ENCODE peak calls at places on chromosomes 11 and 22, in six cellular contexts. One of them, this sample, is unnamed.

GRCh38 chr11:126308271-126308671 is 4.4 kb downstream of the DCPS start:
- DNase-seq in HCT116: no peak
- DNase-seq in tibial nerve: no peak
- DNase-seq in upper lobe of left lung: no peak
- DNase-seq in endothelial cell of umbilical vein: no peak
- DNase-seq in body of pancreas: no peak
- DNase-seq in this sample: no peak

GRCh38 chr11:113178671-113179070 is 135.7 kb upstream of the TTC12 start:
- DNase-seq in HCT116: no peak
- DNase-seq in tibial nerve: no peak
- DNase-seq in upper lobe of left lung: no peak
- DNase-seq in endothelial cell of umbilical vein: no peak
- DNase-seq in body of pancreas: no peak
- DNase-seq in this sample: no peak

GRCh38 chr11:12640926-12641849 is 33.0 kb upstream of the TEAD1 start:
- DNase-seq in HCT116: no peak
- DNase-seq in tibial nerve: no peak
- DNase-seq in upper lobe of left lung: no peak
- DNase-seq in endothelial cell of umbilical vein: no peak
- DNase-seq in body of pancreas: no peak
- DNase-seq in this sample: no peak

GRCh38 chr11:47186937-47187681 is 875 bp upstream of the PACSIN3 start:
- DNase-seq in HCT116: no peak
- DNase-seq in tibial nerve: peak
- DNase-seq in upper lobe of left lung: peak
- DNase-seq in endothelial cell of umbilical vein: peak
- DNase-seq in body of pancreas: peak
- DNase-seq in this sample: no peak

GRCh38 chr11:9858822-9859221 is 194.9 kb downstream of the SWAP70 start:
- DNase-seq in HCT116: no peak
- DNase-seq in tibial nerve: no peak
- DNase-seq in upper lobe of left lung: no peak
- DNase-seq in endothelial cell of umbilical vein: peak
- DNase-seq in body of pancreas: no peak
- DNase-seq in this sample: no peak

GRCh38 chr11:74646215-74646614 is 53.8 kb downstream of the POLD3 start:
- DNase-seq in HCT116: no peak
- DNase-seq in tibial nerve: no peak
- DNase-seq in upper lobe of left lung: no peak
- DNase-seq in endothelial cell of umbilical vein: no peak
- DNase-seq in body of pancreas: no peak
- DNase-seq in this sample: no peak

GRCh38 chr11:117907276-117908110 is 21.7 kb downstream of the TMPRSS13 start:
- DNase-seq in HCT116: peak
- DNase-seq in tibial nerve: peak
- DNase-seq in upper lobe of left lung: peak
- DNase-seq in endothelial cell of umbilical vein: peak
- DNase-seq in body of pancreas: peak
- DNase-seq in this sample: peak

GRCh38 chr22:48705159-48705916 is 1122.3 kb downstream of the BRD1 start:
- DNase-seq in HCT116: no peak
- DNase-seq in tibial nerve: no peak
- DNase-seq in upper lobe of left lung: peak
- DNase-seq in endothelial cell of umbilical vein: no peak
- DNase-seq in body of pancreas: no peak
- DNase-seq in this sample: no peak

GRCh38 chr22:48106715-48107259 is 1344.3 kb downstream of the TBC1D22A start:
- DNase-seq in HCT116: no peak
- DNase-seq in tibial nerve: no peak
- DNase-seq in upper lobe of left lung: no peak
- DNase-seq in endothelial cell of umbilical vein: no peak
- DNase-seq in body of pancreas: no peak
- DNase-seq in this sample: no peak

GRCh38 chr22:40036591-40037225 is 42.0 kb downstream of the FAM83F start:
- DNase-seq in HCT116: peak
- DNase-seq in tibial nerve: no peak
- DNase-seq in upper lobe of left lung: no peak
- DNase-seq in endothelial cell of umbilical vein: peak
- DNase-seq in body of pancreas: peak
- DNase-seq in this sample: no peak

GRCh38 chr11:22304337-22304961 is 33.7 kb upstream of the SLC17A6 start:
- DNase-seq in HCT116: peak
- DNase-seq in tibial nerve: no peak
- DNase-seq in upper lobe of left lung: no peak
- DNase-seq in endothelial cell of umbilical vein: peak
- DNase-seq in body of pancreas: no peak
- DNase-seq in this sample: no peak

GRCh38 chr11:86524603-86525352 is 147.6 kb downstream of the ME3 start:
- DNase-seq in HCT116: peak
- DNase-seq in tibial nerve: no peak
- DNase-seq in upper lobe of left lung: no peak
- DNase-seq in endothelial cell of umbilical vein: peak
- DNase-seq in body of pancreas: no peak
- DNase-seq in this sample: no peak

GRCh38 chr11:108616549-108616948 is 23.0 kb upstream of the EXPH5 start:
- DNase-seq in HCT116: peak
- DNase-seq in tibial nerve: no peak
- DNase-seq in upper lobe of left lung: no peak
- DNase-seq in endothelial cell of umbilical vein: peak
- DNase-seq in body of pancreas: no peak
- DNase-seq in this sample: no peak

GRCh38 chr22:25067851-25068421 is 115.4 kb downstream of the KIAA1671 start:
- DNase-seq in HCT116: no peak
- DNase-seq in tibial nerve: no peak
- DNase-seq in upper lobe of left lung: peak
- DNase-seq in endothelial cell of umbilical vein: no peak
- DNase-seq in body of pancreas: no peak
- DNase-seq in this sample: no peak

GRCh38 chr11:83523676-83524075 is 237.5 kb upstream of the CCDC90B start:
- DNase-seq in HCT116: no peak
- DNase-seq in tibial nerve: no peak
- DNase-seq in upper lobe of left lung: no peak
- DNase-seq in endothelial cell of umbilical vein: no peak
- DNase-seq in body of pancreas: no peak
- DNase-seq in this sample: no peak

GRCh38 chr22:48890693-48891554 is 936.7 kb downstream of the BRD1 start:
- DNase-seq in HCT116: no peak
- DNase-seq in tibial nerve: no peak
- DNase-seq in upper lobe of left lung: no peak
- DNase-seq in endothelial cell of umbilical vein: no peak
- DNase-seq in body of pancreas: no peak
- DNase-seq in this sample: no peak

GRCh38 chr22:30398685-30399680 is 2.2 kb downstream of the SEC14L2 start:
- DNase-seq in HCT116: no peak
- DNase-seq in tibial nerve: no peak
- DNase-seq in upper lobe of left lung: no peak
- DNase-seq in endothelial cell of umbilical vein: no peak
- DNase-seq in body of pancreas: no peak
- DNase-seq in this sample: no peak

GRCh38 chr11:68950268-68950667 is 30.5 kb downstream of the MRGPRD start:
- DNase-seq in HCT116: peak
- DNase-seq in tibial nerve: no peak
- DNase-seq in upper lobe of left lung: no peak
- DNase-seq in endothelial cell of umbilical vein: peak
- DNase-seq in body of pancreas: no peak
- DNase-seq in this sample: no peak

GRCh38 chr11:107413352-107413751 is 44.3 kb downstream of the CWF19L2 start:
- DNase-seq in HCT116: no peak
- DNase-seq in tibial nerve: no peak
- DNase-seq in upper lobe of left lung: no peak
- DNase-seq in endothelial cell of umbilical vein: no peak
- DNase-seq in body of pancreas: no peak
- DNase-seq in this sample: no peak

GRCh38 chr11:9776203-9776602 is 112.3 kb downstream of the SWAP70 start:
- DNase-seq in HCT116: no peak
- DNase-seq in tibial nerve: no peak
- DNase-seq in upper lobe of left lung: no peak
- DNase-seq in endothelial cell of umbilical vein: no peak
- DNase-seq in body of pancreas: no peak
- DNase-seq in this sample: no peak

GRCh38 chr11:114208371-114208770 is 87.8 kb upstream of the NNMT start:
- DNase-seq in HCT116: no peak
- DNase-seq in tibial nerve: no peak
- DNase-seq in upper lobe of left lung: no peak
- DNase-seq in endothelial cell of umbilical vein: no peak
- DNase-seq in body of pancreas: no peak
- DNase-seq in this sample: no peak

GRCh38 chr11:58577441-58578135 is 1.3 kb upstream of the ZFP91 start:
- DNase-seq in HCT116: no peak
- DNase-seq in tibial nerve: peak
- DNase-seq in upper lobe of left lung: no peak
- DNase-seq in endothelial cell of umbilical vein: peak
- DNase-seq in body of pancreas: no peak
- DNase-seq in this sample: peak
- TF ChIP-seq POLR2A in HCT116: peak
- TF ChIP-seq POLR2A in tibial nerve: peak
- TF ChIP-seq POLR2A in upper lobe of left lung: peak
- TF ChIP-seq POLR2A in endothelial cell of umbilical vein: peak
- TF ChIP-seq POLR2A in body of pancreas: peak
- TF ChIP-seq POLR2A in this sample: peak

GRCh38 chr11:134224710-134225662 is 515 bp downstream of the VPS26B start:
- DNase-seq in HCT116: no peak
- DNase-seq in tibial nerve: peak
- DNase-seq in upper lobe of left lung: peak
- DNase-seq in endothelial cell of umbilical vein: peak
- DNase-seq in body of pancreas: peak
- DNase-seq in this sample: no peak

GRCh38 chr11:134228625-134229024 is 4.2 kb downstream of the VPS26B start:
- DNase-seq in HCT116: no peak
- DNase-seq in tibial nerve: no peak
- DNase-seq in upper lobe of left lung: no peak
- DNase-seq in endothelial cell of umbilical vein: no peak
- DNase-seq in body of pancreas: no peak
- DNase-seq in this sample: no peak

GRCh38 chr11:134223836-134224709 is at the start of the genes NCAPD3 and VPS26B:
- DNase-seq in HCT116: peak
- DNase-seq in tibial nerve: peak
- DNase-seq in upper lobe of left lung: peak
- DNase-seq in endothelial cell of umbilical vein: peak
- DNase-seq in body of pancreas: peak
- DNase-seq in this sample: peak

GRCh38 chr11:134229131-134229790 is 4.8 kb downstream of the VPS26B start:
- DNase-seq in HCT116: no peak
- DNase-seq in tibial nerve: no peak
- DNase-seq in upper lobe of left lung: no peak
- DNase-seq in endothelial cell of umbilical vein: no peak
- DNase-seq in body of pancreas: no peak
- DNase-seq in this sample: no peak

DNA sequence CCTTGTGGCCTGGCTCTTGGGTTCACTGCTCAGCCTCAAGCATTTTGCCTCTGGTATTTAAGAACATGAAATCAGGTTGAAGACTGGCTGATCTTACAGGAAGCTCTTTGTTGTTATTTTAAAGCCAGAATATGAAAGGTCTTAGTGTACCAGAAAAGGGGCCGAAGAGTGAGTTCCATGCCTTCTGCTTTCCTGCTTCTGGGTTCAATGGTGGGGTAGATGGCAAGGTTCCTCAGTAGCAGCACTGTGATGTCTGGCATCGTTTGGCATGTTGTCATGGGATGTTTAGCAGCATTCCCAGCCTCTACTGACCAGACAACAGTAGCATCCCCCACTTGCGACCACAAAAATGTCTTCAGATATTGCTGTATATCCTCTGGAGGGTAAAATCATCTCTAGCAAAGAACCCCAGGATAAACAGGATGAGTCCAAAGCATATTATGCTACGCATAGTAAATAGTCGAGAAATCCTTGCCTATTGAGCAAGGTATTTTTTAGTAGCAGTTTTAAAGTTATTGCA is 2.4 kb downstream of the VPS26B start:
- DNase-seq in HCT116: no peak
- DNase-seq in tibial nerve: no peak
- DNase-seq in upper lobe of left lung: no peak
- DNase-seq in endothelial cell of umbilical vein: peak
- DNase-seq in body of pancreas: no peak
- DNase-seq in this sample: no peak
- H3K4me3 ChIP-seq in HCT116: no peak
- H3K4me3 ChIP-seq in tibial nerve: no peak
- H3K4me3 ChIP-seq in upper lobe of left lung: no peak
- H3K4me3 ChIP-seq in endothelial cell of umbilical vein: no peak
- H3K4me3 ChIP-seq in body of pancreas: no peak
- H3K4me3 ChIP-seq in this sample: no peak

DNA sequence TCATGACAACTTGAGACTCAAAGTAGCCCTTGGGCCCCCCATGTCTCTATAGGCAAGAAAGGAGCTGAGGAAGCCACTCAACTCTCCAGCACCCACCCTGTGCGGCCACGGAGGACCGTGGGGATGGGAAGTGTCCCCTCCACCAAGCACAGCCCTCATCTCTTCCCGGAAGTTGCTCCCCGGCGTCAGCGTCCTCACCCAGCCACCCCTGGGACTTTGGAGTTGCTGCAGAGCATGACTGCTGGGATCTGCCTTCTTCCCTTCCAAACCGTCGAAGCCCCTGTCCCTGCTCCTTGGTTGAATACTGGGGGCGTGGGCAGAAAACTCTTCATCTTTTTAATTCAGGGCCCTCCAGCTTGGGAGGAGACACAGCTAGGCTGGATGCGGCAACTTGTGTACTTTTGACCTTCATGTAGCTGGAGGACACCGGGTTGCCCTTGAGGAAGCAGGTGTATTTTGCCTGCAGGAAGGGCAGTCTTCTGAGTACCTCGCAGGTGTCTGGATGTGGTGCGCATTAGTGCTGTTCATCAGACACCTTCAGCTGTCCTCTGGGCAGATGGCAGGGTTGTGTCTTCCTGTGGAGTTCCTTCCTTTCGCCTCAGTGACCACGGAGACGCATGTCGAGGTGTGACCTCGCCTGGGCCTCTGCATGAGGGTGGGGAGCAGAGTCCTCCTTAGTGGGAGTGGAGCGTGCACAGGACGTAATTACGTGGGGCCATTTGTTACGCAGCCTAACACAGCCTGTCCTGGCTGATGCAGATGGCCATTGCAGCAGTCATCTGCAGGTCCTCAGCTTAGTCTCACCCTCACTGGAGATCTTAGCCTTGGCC is 12.2 kb upstream of the IFITM3 start:
- DNase-seq in HCT116: no peak
- DNase-seq in tibial nerve: no peak
- DNase-seq in upper lobe of left lung: no peak
- DNase-seq in endothelial cell of umbilical vein: no peak
- DNase-seq in body of pancreas: no peak
- DNase-seq in this sample: no peak
- TF ChIP-seq POLR2A in HCT116: no peak
- TF ChIP-seq POLR2A in tibial nerve: no peak
- TF ChIP-seq POLR2A in upper lobe of left lung: no peak
- TF ChIP-seq POLR2A in endothelial cell of umbilical vein: no peak
- TF ChIP-seq POLR2A in body of pancreas: no peak
- TF ChIP-seq POLR2A in this sample: no peak

GRCh38 chr11:111231836-111232235 is 13.7 kb upstream of the POU2AF2 start:
- DNase-seq in HCT116: no peak
- DNase-seq in tibial nerve: no peak
- DNase-seq in upper lobe of left lung: no peak
- DNase-seq in endothelial cell of umbilical vein: no peak
- DNase-seq in body of pancreas: no peak
- DNase-seq in this sample: no peak

DNA sequence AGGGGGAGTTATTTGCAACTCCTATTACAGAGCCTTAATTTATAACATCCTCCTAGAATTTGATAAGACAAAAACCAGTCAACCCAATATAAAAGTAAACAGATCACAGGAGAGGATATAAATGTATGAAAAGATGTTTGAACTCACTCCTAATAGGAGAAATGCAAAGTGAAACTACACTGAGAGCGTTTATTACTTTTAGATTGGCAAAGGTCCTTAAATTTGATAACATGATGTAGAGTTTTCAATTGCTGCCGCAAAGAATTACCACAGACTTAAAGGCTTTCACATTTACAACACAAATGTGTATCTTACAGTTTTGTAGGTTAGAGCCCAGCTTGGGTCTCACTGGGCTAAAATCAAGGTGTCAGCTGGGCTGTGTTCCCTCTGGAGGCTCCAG is 9.2 kb upstream of the POU2AF2 start:
- DNase-seq in HCT116: no peak
- DNase-seq in tibial nerve: no peak
- DNase-seq in upper lobe of left lung: no peak
- DNase-seq in endothelial cell of umbilical vein: no peak
- DNase-seq in body of pancreas: no peak
- DNase-seq in this sample: no peak
- H3K4me3 ChIP-seq in HCT116: no peak
- H3K4me3 ChIP-seq in tibial nerve: no peak
- H3K4me3 ChIP-seq in upper lobe of left lung: no peak
- H3K4me3 ChIP-seq in endothelial cell of umbilical vein: no peak
- H3K4me3 ChIP-seq in body of pancreas: no peak
- H3K4me3 ChIP-seq in this sample: no peak

This sample was measured in esophagus squamous epithelium.